ENCODE peak calls at places on chromosomes 12 and 14, in five cellular contexts. R is transverse colon, W is substantia nigra, K is heart right ventricle, L is cardiac muscle cell. I is an unnamed sample.
A peak's percentile ranks its signal among the peaks of the same experiment; 100 is the strongest.

GRCh38 chr12:92786045-92786444 is 83.3 kb downstream of the PLEKHG7 start:
- DNase-seq in L (no peak), R (no peak), K (no peak), W (no peak), I (no peak)

GRCh38 chr14:81224222-81224621 is 3.5 kb upstream of the GTF2A1 start:
- DNase-seq in K (no peak), L (no peak), W (no peak), R (no peak), I (no peak)

GRCh38 chr12:6627598-6627997 is 8.2 kb downstream of the LPAR5 start:
- DNase-seq in R (no peak), K (no peak), L (no peak), W (no peak), I (no peak)

GRCh38 chr12:45050331-45050750 is 558 bp downstream of the DBX2 start:
- DNase-seq in R (no peak), K (no peak), W (peak; percentile 8), L (peak; percentile 11), I (no peak)

GRCh38 chr12:76455582-76456345 is 103.8 kb downstream of the OSBPL8 start:
- DNase-seq in K (no peak), R (no peak), L (peak; percentile 60), W (no peak), I (no peak)

GRCh38 chr14:94636744-94637412 is 24.7 kb downstream of the SERPINA3 start:
- DNase-seq in W (no peak), K (no peak), L (peak; percentile 47), R (no peak), I (no peak)

GRCh38 chr14:100285021-100285912 is 21.0 kb downstream of the SLC25A29 start:
- DNase-seq in K (peak; percentile 46), W (peak; percentile 57), R (peak; percentile 77), L (peak; percentile 81), I (no peak)

GRCh38 chr12:5014269-5014668 is 29.4 kb upstream of the KCNA5 start:
- DNase-seq in R (no peak), L (no peak), W (no peak), K (no peak), I (no peak)

GRCh38 chr14:75492832-75493579 is 29.3 kb upstream of the BATF start:
- DNase-seq in R (no peak), W (no peak), K (no peak), L (no peak), I (peak; percentile 50)

GRCh38 chr12:24759155-24759554 is 189.7 kb downstream of the BCAT1 start:
- DNase-seq in K (no peak), R (no peak), L (no peak), W (no peak), I (no peak)

GRCh38 chr12:30440826-30441602 is 254.7 kb downstream of the IPO8 start:
- DNase-seq in R (no peak), W (no peak), L (peak; percentile 62), K (no peak), I (no peak)

GRCh38 chr14:75568791-75569190 is 9.6 kb upstream of the FLVCR2 start:
- DNase-seq in K (no peak), W (no peak), R (no peak), L (no peak), I (no peak)

GRCh38 chr14:32430326-32430725 is 101.2 kb downstream of the AKAP6 start:
- DNase-seq in K (no peak), L (no peak), R (no peak), W (no peak), I (no peak)

GRCh38 chr12:88579941-88580871 is at the start of gene KITLG:
- DNase-seq in R (peak; percentile 89), K (peak; percentile 83), W (peak; percentile 35), L (peak; percentile 87), I (peak; percentile 84)

GRCh38 chr12:44873898-44874297 is 2.2 kb downstream of the NELL2 start:
- DNase-seq in K (no peak), W (no peak), R (no peak), L (peak; percentile 2), I (no peak)

GRCh38 chr12:133130808-133131128 is 341 bp downstream of the ZNF10 start:
- DNase-seq in L (peak; percentile 45), R (peak; percentile 45), K (peak; percentile 34), W (no peak), I (peak; percentile 75)

GRCh38 chr14:72538387-72538786 is 355.5 kb downstream of the DPF3 start:
- DNase-seq in L (no peak), R (no peak), W (no peak), K (no peak), I (no peak)

GRCh38 chr14:93481758-93482157 is 51.0 kb downstream of the UNC79 start:
- DNase-seq in L (no peak), K (no peak), W (no peak), R (no peak), I (no peak)

GRCh38 chr14:96989293-96989692 is 192.1 kb downstream of the VRK1 start:
- DNase-seq in K (no peak), R (no peak), L (no peak), W (no peak), I (no peak)

GRCh38 chr12:51820721-51821422 is 27.6 kb downstream of the FIGNL2 start:
- DNase-seq in L (peak; percentile 77), R (peak; percentile 51), W (peak; percentile 44), K (peak; percentile 52), I (no peak)

GRCh38 chr12:40263616-40264409 is 39.0 kb downstream of the LRRK2 start:
- DNase-seq in W (no peak), K (no peak), R (no peak), L (no peak), I (no peak)

GRCh38 chr12:8698132-8698829 is 490 bp downstream of the RIMKLB start:
- DNase-seq in L (peak; percentile 78), R (peak; percentile 63), W (peak; percentile 34), K (peak; percentile 58), I (peak; percentile 87)

GRCh38 chr12:19181666-19182426 is 52.3 kb downstream of the PLEKHA5 start:
- DNase-seq in L (no peak), K (no peak), W (no peak), R (no peak), I (no peak)

GRCh38 chr14:90419200-90419599 is 22.4 kb downstream of the CALM1 start:
- DNase-seq in W (no peak), R (peak; percentile 60), L (no peak), K (peak; percentile 90), I (peak; percentile 83)

GRCh38 chr14:55580401-55581010 is 499 bp downstream of the KTN1 start:
- DNase-seq in R (peak; percentile 47), W (no peak), L (peak; percentile 71), K (peak; percentile 61), I (peak; percentile 77)

GRCh38 chr12:131713349-131713748 is 2.5 kb downstream of the SFSWAP start:
- DNase-seq in L (no peak), R (no peak), W (no peak), K (no peak), I (no peak)

GRCh38 chr12:131710464-131711457 is at the start of gene SFSWAP:
- DNase-seq in R (peak; percentile 75), L (peak; percentile 83), W (peak; percentile 79), K (peak; percentile 74), I (no peak)

GRCh38 chr12:131714759-131715158 is 3.9 kb downstream of the SFSWAP start:
- DNase-seq in W (no peak), R (no peak), L (no peak), K (no peak), I (no peak)

GRCh38 chr12:131709226-131709625 is 1.7 kb upstream of the SFSWAP start:
- DNase-seq in W (no peak), R (no peak), L (no peak), K (no peak), I (no peak)

DNA sequence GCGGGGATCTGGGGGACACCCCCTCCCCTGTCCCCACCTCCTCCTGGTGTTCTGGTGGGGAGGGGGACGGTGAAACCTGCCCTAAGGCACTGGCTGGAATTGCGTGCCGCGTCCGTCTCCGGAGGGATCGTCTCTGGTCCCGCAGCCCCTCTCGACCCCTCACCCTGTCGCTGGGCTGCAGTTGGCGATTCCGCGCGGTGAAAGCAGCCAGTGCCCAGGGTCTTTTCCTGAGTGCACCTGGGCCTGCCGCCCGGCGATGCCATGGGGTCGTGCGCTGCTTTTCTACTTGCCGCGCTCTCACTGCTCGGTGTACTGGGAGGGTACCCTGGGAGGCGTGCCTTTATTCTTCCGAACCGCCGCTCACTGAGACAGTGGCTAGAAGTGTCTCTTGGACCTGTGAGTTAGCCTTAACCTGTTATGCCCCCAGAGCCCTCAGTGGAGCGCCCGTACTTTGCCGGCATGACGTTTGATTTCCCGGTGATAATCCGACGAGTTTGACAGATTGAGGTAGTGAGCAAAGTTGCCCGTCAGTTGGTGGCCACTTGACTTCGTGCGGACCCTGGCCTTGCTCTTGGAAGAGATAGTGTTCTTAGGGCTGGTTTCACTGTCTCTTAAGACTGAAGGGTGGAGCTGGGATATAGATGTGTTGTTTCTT is 788 bp downstream of the SFSWAP start:
- DNase-seq in R (no peak), K (no peak), L (no peak), W (no peak), I (no peak)
- H3K27ac ChIP-seq in R (peak overlapping the region; percentile 85), K (peak overlapping the region; percentile 98), L (peak overlapping the region; percentile 95), W (peak overlapping the region; percentile 95), I (peak overlapping the region; percentile 92)

GRCh38 chr12:1497161-1497560 is 97.2 kb downstream of the FBXL14 start:
- DNase-seq in W (no peak), R (no peak), K (no peak), L (no peak), I (no peak)
- H3K27ac ChIP-seq in W (no peak overlapping the region), R (no peak overlapping the region), K (no peak overlapping the region), L (no peak overlapping the region), I (no peak overlapping the region)

DNA sequence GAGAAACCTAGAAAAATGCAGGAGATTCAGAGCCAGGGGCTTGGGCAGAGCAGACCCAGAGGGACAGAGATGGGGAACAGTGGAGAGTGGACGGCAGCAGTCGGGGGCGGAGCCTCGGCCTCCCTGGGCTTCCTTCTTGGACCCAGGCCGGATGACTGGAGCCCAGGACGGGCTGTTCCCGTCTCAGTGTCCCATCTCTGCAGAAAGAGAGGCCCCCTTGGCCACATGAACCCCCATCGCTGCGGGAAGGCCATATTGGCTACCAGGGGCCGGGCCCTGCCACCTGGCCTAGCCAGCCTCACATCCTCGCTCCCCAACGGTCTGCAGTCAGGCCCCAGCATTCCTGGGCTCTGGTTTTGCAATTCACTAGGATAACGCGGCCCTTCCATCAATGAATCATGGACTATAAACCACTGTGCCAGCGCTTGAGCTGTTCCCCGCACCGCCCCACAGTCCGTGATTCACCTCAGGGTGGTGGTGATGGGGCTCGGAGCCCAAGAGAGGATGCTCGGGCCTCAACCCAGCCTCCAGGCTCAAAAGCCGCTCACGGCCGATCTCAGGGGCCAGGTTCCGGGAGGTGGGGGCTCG is 116.5 kb downstream of the RFLNA start:
- DNase-seq in K (no peak), R (peak; percentile 63), L (no peak), W (no peak), I (peak; percentile 89)
- H3K27ac ChIP-seq in K (peak overlapping the region; percentile 64), R (peak overlapping the region; percentile 68), L (peak overlapping the region; percentile 89), W (peak overlapping the region; percentile 71), I (peak overlapping the region; percentile 74)

DNA sequence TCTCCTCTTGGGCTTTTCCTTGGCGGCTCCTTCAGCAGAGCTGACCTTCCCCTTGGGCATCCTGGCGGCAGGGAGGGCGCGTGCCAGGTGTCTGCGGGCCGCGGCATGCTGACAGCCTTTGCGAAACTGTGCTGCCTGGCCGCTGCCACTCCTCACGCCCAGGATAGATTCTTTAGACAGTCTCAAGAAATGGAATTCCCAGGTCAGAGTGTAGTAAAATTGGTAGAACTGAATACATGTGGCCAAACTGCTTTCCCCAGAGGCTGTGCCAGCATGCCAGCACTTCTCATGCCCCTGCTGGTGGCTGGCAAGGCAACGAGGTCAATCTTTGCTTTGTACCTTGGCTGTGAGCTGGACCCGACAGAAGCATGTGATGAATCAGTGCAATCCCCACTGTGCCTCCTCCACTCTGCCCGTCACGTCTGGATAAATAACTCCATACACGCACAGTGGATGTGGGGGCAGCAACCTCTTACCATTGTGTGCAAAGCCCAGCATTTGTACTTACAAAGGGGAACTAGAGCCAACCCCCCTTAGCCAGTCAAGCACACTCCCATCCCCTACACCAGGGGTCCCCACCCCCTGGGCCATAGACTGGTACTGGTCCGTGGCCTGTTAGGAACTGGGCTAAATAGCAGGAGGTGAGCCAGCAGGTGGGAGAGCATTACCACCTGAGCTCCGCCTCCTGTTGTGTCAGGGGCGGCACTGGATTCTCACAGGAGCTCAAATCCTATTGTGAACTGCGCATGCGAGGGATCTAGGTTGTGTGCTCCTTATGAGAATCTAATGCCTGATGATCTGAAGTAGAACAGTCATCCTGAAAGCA is 90.9 kb downstream of the ACTN1 start:
- DNase-seq in L (no peak), W (no peak), R (no peak), K (peak; percentile 36), I (peak; percentile 74)
- H3K27ac ChIP-seq in L (no peak overlapping the region), W (no peak overlapping the region), R (peak overlapping the region; percentile 57), K (peak overlapping the region; percentile 12), I (no peak overlapping the region)